ENCODE peak calls at places on chromosomes 11 and 22, in six cellular contexts. L is NCI-H146; H is CD4-positive, CD25-positive, alpha-beta regulatory T cell; Q is ureter; R is endothelial cell; F is T-helper 2 cell treated with Interferon-gamma antibody and Interleukin-4, amounts not matched to agents 5 μg/mL and 100 μg/mL, for 36 hours. V is an unnamed sample.

GRCh38 chr22:27919943-27920755 is 1.1 kb upstream of the PITPNB start:
- DNase-seq in H (no peak), L (peak; percentile 31), R (peak; percentile 20), F (no peak), Q (no peak), V (peak; percentile 6)

GRCh38 chr22:31233001-31233400 is 20.9 kb downstream of the LIMK2 start:
- DNase-seq in Q (no peak), R (no peak), L (no peak), F (no peak), H (no peak), V (no peak)

GRCh38 chr22:49086181-49086580 is 741.5 kb downstream of the BRD1 start:
- DNase-seq in R (no peak), H (no peak), F (no peak), Q (no peak), L (peak; percentile 50), V (no peak)

GRCh38 chr11:86483591-86484163 is 109.0 kb downstream of the CCDC81 start:
- DNase-seq in Q (no peak), L (no peak), R (no peak), H (no peak), F (no peak), V (no peak)

GRCh38 chr11:97454988-97455387 is 1065.2 kb downstream of the JRKL start:
- DNase-seq in L (peak; percentile 16), F (no peak), Q (no peak), R (no peak), H (no peak), V (no peak)

GRCh38 chr11:55714982-55715888 is 53.2 kb downstream of the OR4C6 start:
- DNase-seq in R (no peak), L (no peak), H (no peak), F (no peak), Q (no peak), V (no peak)

GRCh38 chr11:98307827-98308491 is 712.8 kb upstream of the CNTN5 start:
- DNase-seq in R (no peak), H (no peak), F (no peak), L (no peak), Q (no peak), V (no peak)

GRCh38 chr11:8258771-8259170 is 4.9 kb downstream of the LMO1 start:
- DNase-seq in Q (no peak), H (no peak), L (no peak), R (no peak), F (no peak), V (no peak)

GRCh38 chr11:126082251-126083109 is 19.8 kb upstream of the CDON start:
- DNase-seq in F (no peak), Q (no peak), H (no peak), R (no peak), L (peak; percentile 17), V (no peak)

GRCh38 chr22:46574438-46574992 is 37.1 kb upstream of the CELSR1 start:
- DNase-seq in L (no peak), Q (no peak), F (no peak), R (no peak), H (no peak), V (no peak)

GRCh38 chr11:61923166-61924015 is 6.0 kb upstream of the RAB3IL1 start:
- DNase-seq in F (no peak), R (no peak), L (no peak), Q (peak; percentile 72), H (no peak), V (no peak)

GRCh38 chr22:32836286-32836859 is 34.9 kb downstream of the TIMP3 start:
- DNase-seq in R (no peak), L (no peak), H (peak; percentile 31), Q (no peak), F (no peak), V (peak; percentile 33)

GRCh38 chr11:60069471-60069870 is 13.0 kb downstream of the MS4A3 start:
- DNase-seq in H (no peak), F (no peak), Q (no peak), L (no peak), R (no peak), V (no peak)

GRCh38 chr11:76742912-76743311 is 40.2 kb upstream of the TSKU start:
- DNase-seq in R (no peak), L (no peak), H (no peak), F (no peak), Q (no peak), V (no peak)

GRCh38 chr11:72411623-72412532 is 22.5 kb downstream of the CLPB start:
- DNase-seq in R (no peak), F (no peak), Q (peak; percentile 60), L (peak; percentile 80), H (peak; percentile 30), V (peak; percentile 59)

GRCh38 chr11:27921472-27921871 is 186.5 kb downstream of the KIF18A start:
- DNase-seq in L (no peak), H (no peak), Q (no peak), F (no peak), R (no peak), V (no peak)

GRCh38 chr22:29359469-29359868 is 28.9 kb downstream of the AP1B1 start:
- DNase-seq in H (no peak), R (peak; percentile 54), F (no peak), Q (peak; percentile 61), L (peak; percentile 5), V (no peak)

GRCh38 chr11:57529012-57529411 is 1.5 kb downstream of the TIMM10 start:
- DNase-seq in F (no peak), R (no peak), L (no peak), Q (no peak), H (no peak), V (no peak)

GRCh38 chr22:38068641-38069371 is 11.6 kb downstream of the PICK1 start:
- DNase-seq in L (no peak), H (no peak), Q (no peak), F (no peak), R (no peak), V (no peak)

GRCh38 chr22:42626951-42627625 is 12.4 kb upstream of the POLDIP3 start:
- DNase-seq in H (no peak), L (no peak), Q (no peak), R (no peak), F (no peak), V (no peak)

GRCh38 chr11:109794501-109794900 is 298.7 kb upstream of the ZC3H12C start:
- DNase-seq in H (no peak), F (no peak), L (no peak), R (no peak), Q (no peak), V (no peak)

GRCh38 chr11:123186291-123186690 is 8.8 kb downstream of the CLMP start:
- DNase-seq in H (no peak), Q (no peak), F (no peak), R (no peak), L (no peak), V (no peak)

GRCh38 chr11:19597194-19597593 is 115.4 kb upstream of the NAV2 start:
- DNase-seq in R (no peak), F (no peak), H (no peak), L (no peak), Q (peak; percentile 23), V (no peak)

GRCh38 chr11:18727499-18728236 is 1.7 kb upstream of the IGSF22 start:
- DNase-seq in F (peak; percentile 16), R (peak; percentile 77), L (peak; percentile 32), Q (no peak), H (peak; percentile 52), V (peak; percentile 71)

GRCh38 chr11:76391811-76392475 is 10.8 kb downstream of the GVQW3 start:
- DNase-seq in R (no peak), F (no peak), Q (no peak), H (no peak), L (no peak), V (no peak)

GRCh38 chr11:95922099-95922498 is 1.8 kb downstream of the MTMR2 start:
- DNase-seq in H (no peak), F (no peak), Q (no peak), L (no peak), R (no peak), V (no peak)

GRCh38 chr11:82998697-82999096 is 73.0 kb downstream of the RAB30 start:
- DNase-seq in Q (no peak), H (no peak), F (no peak), L (peak; percentile 48), R (no peak), V (no peak)

GRCh38 chr22:27173530-27173929 is 516.1 kb downstream of the MIAT start:
- DNase-seq in L (no peak), F (no peak), R (no peak), H (no peak), Q (no peak), V (no peak)

GRCh38 chr11:40819230-40819629 is 640.2 kb downstream of the LRRC4C start:
- DNase-seq in Q (no peak), L (no peak), R (no peak), F (no peak), H (no peak), V (no peak)

GRCh38 chr22:43101306-43101705 is 9.2 kb upstream of the BIK start:
- DNase-seq in H (no peak), F (no peak), L (no peak), R (no peak), Q (no peak), V (no peak)

GRCh38 chr22:40422558-40423245 is 52.3 kb downstream of the SGSM3 start:
- DNase-seq in R (no peak), F (no peak), L (no peak), H (no peak), Q (no peak), V (no peak)

GRCh38 chr11:6817668-6818067 is 18.2 kb upstream of the OR6A2 start:
- DNase-seq in Q (no peak), R (no peak), L (peak; percentile 56), H (no peak), F (no peak), V (no peak)

GRCh38 chr11:122578168-122578825 is 77.2 kb upstream of the UBASH3B start:
- DNase-seq in R (no peak), F (no peak), Q (no peak), H (no peak), L (no peak), V (no peak)